ENCODE peak calls at places on chromosomes 5 and 9, in ten cellular contexts. A, B, J, K, P, U, D, V, W and L are unnamed samples.

GRCh38 chr9:122951056-122951455 is 10.2 kb downstream of the RABGAP1 start:
- DNase-seq in P (no peak), D (no peak), A (no peak), K (no peak), B (no peak), J (no peak), V (no peak), W (no peak), U (no peak), L (no peak)

GRCh38 chr9:36151306-36152210 is 15.0 kb downstream of the GLIPR2 start:
- DNase-seq in U (peak), P (no peak), A (peak), K (peak), B (no peak), D (peak), V (no peak), J (no peak), W (no peak), L (no peak)

GRCh38 chr5:168782172-168782571 is 203.0 kb upstream of the PANK3 start:
- DNase-seq in B (no peak), W (peak), D (no peak), P (no peak), J (no peak), V (no peak), K (no peak), U (no peak), A (no peak), L (no peak)

GRCh38 chr5:65184780-65185179 is 296.9 kb downstream of the ADAMTS6 start:
- DNase-seq in D (no peak), B (no peak), K (no peak), J (no peak), U (no peak), V (no peak), P (peak), W (no peak), A (no peak), L (no peak)

GRCh38 chr9:114409103-114409780 is 21.5 kb upstream of the AKNA start:
- DNase-seq in A (no peak), P (no peak), W (no peak), B (no peak), U (peak), K (no peak), D (peak), J (no peak), V (no peak), L (no peak)

GRCh38 chr5:41973887-41974286 is 48.8 kb downstream of the FBXO4 start:
- DNase-seq in A (no peak), W (no peak), D (no peak), P (no peak), K (no peak), V (no peak), U (no peak), B (no peak), J (no peak), L (no peak)

GRCh38 chr9:112396872-112397271 is 17.0 kb downstream of the HSDL2 start:
- DNase-seq in K (no peak), V (no peak), A (no peak), U (no peak), W (no peak), P (no peak), D (no peak), J (no peak), B (no peak), L (no peak)

GRCh38 chr9:8234286-8234819 is 434.8 kb upstream of the DMAC1 start:
- DNase-seq in K (no peak), W (no peak), U (no peak), V (no peak), J (no peak), P (no peak), A (no peak), B (no peak), D (no peak), L (peak)

GRCh38 chr5:109611505-109611904 is 78.2 kb upstream of the MAN2A1 start:
- DNase-seq in W (peak), A (no peak), P (no peak), D (no peak), U (no peak), K (no peak), B (no peak), V (no peak), J (peak), L (no peak)